ENCODE peak calls at places on chromosomes 2 and 18, in four cellular contexts. One of them, this sample, is unnamed.

GRCh38 chr18:6627621-6628020 is 101.9 kb upstream of the ARHGAP28 start:
- DNase-seq in WTC11: no peak
- DNase-seq in HepG2: no peak
- DNase-seq in K562: no peak
- DNase-seq in this sample: no peak

GRCh38 chr2:57443985-57444501 is 602.6 kb upstream of the VRK2 start:
- DNase-seq in K562: no peak
- DNase-seq in WTC11: no peak
- DNase-seq in HepG2: no peak
- DNase-seq in this sample: no peak

GRCh38 chr2:239165206-239165831 is 235.5 kb downstream of the HDAC4 start:
- DNase-seq in K562: no peak
- DNase-seq in HepG2: no peak
- DNase-seq in WTC11: peak
- DNase-seq in this sample: no peak

GRCh38 chr2:42568431-42569115 is at the start of gene MTA3:
- DNase-seq in WTC11: peak
- DNase-seq in HepG2: peak
- DNase-seq in K562: peak
- DNase-seq in this sample: peak

GRCh38 chr2:145751634-145752033 is 1231.7 kb upstream of the ZEB2 start:
- DNase-seq in K562: peak
- DNase-seq in WTC11: no peak
- DNase-seq in HepG2: no peak
- DNase-seq in this sample: no peak

GRCh38 chr2:30645745-30646119 is 161.5 kb downstream of the CAPN13 start:
- DNase-seq in WTC11: no peak
- DNase-seq in K562: no peak
- DNase-seq in HepG2: no peak
- DNase-seq in this sample: no peak

GRCh38 chr2:190417045-190417842 is 9.1 kb downstream of the MFSD6 start:
- DNase-seq in WTC11: no peak
- DNase-seq in K562: no peak
- DNase-seq in HepG2: peak
- DNase-seq in this sample: no peak

GRCh38 chr18:75638597-75639467 is 211.3 kb upstream of the SMIM21 start:
- DNase-seq in WTC11: no peak
- DNase-seq in HepG2: no peak
- DNase-seq in K562: no peak
- DNase-seq in this sample: no peak

GRCh38 chr2:237724811-237725478 is 73.6 kb upstream of the RBM44 start:
- DNase-seq in HepG2: no peak
- DNase-seq in WTC11: no peak
- DNase-seq in K562: no peak
- DNase-seq in this sample: no peak

GRCh38 chr18:63320690-63321265 is 1.2 kb upstream of the BCL2 start:
- DNase-seq in HepG2: peak
- DNase-seq in K562: peak
- DNase-seq in WTC11: peak
- DNase-seq in this sample: peak

GRCh38 chr18:25923193-25923592 is 167.2 kb downstream of the SS18 start:
- DNase-seq in K562: no peak
- DNase-seq in WTC11: no peak
- DNase-seq in HepG2: no peak
- DNase-seq in this sample: no peak

GRCh38 chr2:169361706-169362345 is 508 bp downstream of the LRP2 start:
- DNase-seq in K562: no peak
- DNase-seq in HepG2: no peak
- DNase-seq in WTC11: peak
- DNase-seq in this sample: peak

GRCh38 chr2:152402780-152403388 is 67.9 kb downstream of the FMNL2 start:
- DNase-seq in WTC11: no peak
- DNase-seq in K562: no peak
- DNase-seq in HepG2: no peak
- DNase-seq in this sample: no peak

GRCh38 chr2:218345491-218346176 is 11.0 kb upstream of the CATIP start:
- DNase-seq in K562: no peak
- DNase-seq in HepG2: no peak
- DNase-seq in WTC11: no peak
- DNase-seq in this sample: no peak

GRCh38 chr2:201507725-201508124 is 56.2 kb downstream of the STRADB start:
- DNase-seq in K562: no peak
- DNase-seq in HepG2: no peak
- DNase-seq in WTC11: no peak
- DNase-seq in this sample: no peak

GRCh38 chr2:218223046-218223445 is 6.1 kb downstream of the ARPC2 start:
- DNase-seq in HepG2: no peak
- DNase-seq in WTC11: no peak
- DNase-seq in K562: no peak
- DNase-seq in this sample: no peak

GRCh38 chr18:42048150-42048549 is 93.1 kb downstream of the PIK3C3 start:
- DNase-seq in K562: no peak
- DNase-seq in HepG2: peak
- DNase-seq in WTC11: no peak
- DNase-seq in this sample: no peak

GRCh38 chr2:33275689-33276444 is 200.6 kb upstream of the RASGRP3 start:
- DNase-seq in HepG2: peak
- DNase-seq in WTC11: no peak
- DNase-seq in K562: peak
- DNase-seq in this sample: peak

GRCh38 chr2:229974271-229974670 is 52.0 kb downstream of the FBXO36 start:
- DNase-seq in K562: no peak
- DNase-seq in WTC11: no peak
- DNase-seq in HepG2: no peak
- DNase-seq in this sample: no peak

GRCh38 chr2:88171966-88172365 is 1.8 kb downstream of the THNSL2 start:
- DNase-seq in K562: no peak
- DNase-seq in WTC11: no peak
- DNase-seq in HepG2: no peak
- DNase-seq in this sample: no peak

GRCh38 chr2:227862227-227862740 is 9.1 kb upstream of the DAW1 start:
- DNase-seq in HepG2: peak
- DNase-seq in K562: peak
- DNase-seq in WTC11: no peak
- DNase-seq in this sample: peak

GRCh38 chr2:102000813-102001766 is 9.3 kb downstream of the IL1R2 start:
- DNase-seq in WTC11: no peak
- DNase-seq in HepG2: no peak
- DNase-seq in K562: no peak
- DNase-seq in this sample: no peak

GRCh38 chr2:242038928-242039341 is 169.4 kb downstream of the RTP5 start:
- DNase-seq in HepG2: no peak
- DNase-seq in K562: no peak
- DNase-seq in WTC11: no peak
- DNase-seq in this sample: no peak

GRCh38 chr2:32758232-32758631 is 130.4 kb downstream of the TTC27 start:
- DNase-seq in K562: no peak
- DNase-seq in HepG2: no peak
- DNase-seq in WTC11: no peak
- DNase-seq in this sample: no peak

GRCh38 chr18:58597649-58598048 is 31.2 kb downstream of the ALPK2 start:
- DNase-seq in HepG2: no peak
- DNase-seq in K562: no peak
- DNase-seq in WTC11: no peak
- DNase-seq in this sample: no peak
- TF ChIP-seq FOXJ3 in HepG2: no peak
- TF ChIP-seq FOXJ3 in K562: no peak
- TF ChIP-seq FOXJ3 in WTC11: no peak
- TF ChIP-seq FOXJ3 in this sample: no peak

GRCh38 chr2:55151721-55152433 is 80.2 kb downstream of the CLHC1 start:
- DNase-seq in WTC11: no peak
- DNase-seq in K562: no peak
- DNase-seq in HepG2: no peak
- DNase-seq in this sample: no peak

GRCh38 chr2:55153564-55154315 is 78.4 kb downstream of the CLHC1 start:
- DNase-seq in K562: no peak
- DNase-seq in HepG2: no peak
- DNase-seq in WTC11: no peak
- DNase-seq in this sample: no peak

GRCh38 chr2:55148269-55148668 is 83.8 kb downstream of the CLHC1 start:
- DNase-seq in WTC11: no peak
- DNase-seq in HepG2: no peak
- DNase-seq in K562: no peak
- DNase-seq in this sample: no peak

GRCh38 chr2:55152475-55153422 is 79.3 kb downstream of the CLHC1 start:
- DNase-seq in HepG2: no peak
- DNase-seq in WTC11: no peak
- DNase-seq in K562: no peak
- DNase-seq in this sample: no peak

GRCh38 chr2:55150834-55151233 is 81.3 kb downstream of the CLHC1 start:
- DNase-seq in K562: no peak
- DNase-seq in HepG2: no peak
- DNase-seq in WTC11: no peak
- DNase-seq in this sample: no peak
- TF ChIP-seq FOXJ3 in K562: no peak
- TF ChIP-seq FOXJ3 in HepG2: no peak
- TF ChIP-seq FOXJ3 in WTC11: no peak
- TF ChIP-seq FOXJ3 in this sample: no peak

GRCh38 chr2:24708537-24709152 is 84.5 kb downstream of the PTRHD1 start:
- DNase-seq in K562: no peak
- DNase-seq in HepG2: no peak
- DNase-seq in WTC11: no peak
- DNase-seq in this sample: no peak
- TF ChIP-seq FOXJ3 in K562: no peak
- TF ChIP-seq FOXJ3 in HepG2: no peak
- TF ChIP-seq FOXJ3 in WTC11: no peak
- TF ChIP-seq FOXJ3 in this sample: no peak

DNA sequence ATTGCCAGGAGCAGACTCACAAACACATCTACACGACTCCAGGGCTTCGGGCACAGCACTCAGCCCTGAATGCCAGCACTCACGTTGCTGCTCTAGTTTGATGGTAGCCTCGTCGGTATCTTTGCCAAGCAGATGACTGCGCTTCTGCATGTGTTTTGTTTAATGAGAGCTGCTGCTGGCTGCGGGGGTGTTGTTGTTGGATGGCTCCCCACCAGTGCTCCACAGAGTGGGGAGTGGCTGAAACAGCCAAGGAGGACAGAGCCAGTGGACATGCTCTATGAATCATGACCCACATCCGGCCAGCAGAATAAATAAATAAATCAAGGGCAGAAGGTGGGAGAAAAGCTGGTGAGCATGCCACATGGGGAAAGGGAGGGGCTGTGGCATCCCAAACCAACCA is 131.2 kb upstream of the SOX11 start:
- DNase-seq in WTC11: no peak
- DNase-seq in HepG2: no peak
- DNase-seq in K562: no peak
- DNase-seq in this sample: peak
- TF ChIP-seq FOXJ3 in WTC11: no peak
- TF ChIP-seq FOXJ3 in HepG2: no peak
- TF ChIP-seq FOXJ3 in K562: no peak
- TF ChIP-seq FOXJ3 in this sample: no peak

GRCh38 chr18:69659142-69659651 is 258.5 kb downstream of the DOK6 start:
- DNase-seq in K562: no peak
- DNase-seq in WTC11: no peak
- DNase-seq in HepG2: peak
- DNase-seq in this sample: peak

DNA sequence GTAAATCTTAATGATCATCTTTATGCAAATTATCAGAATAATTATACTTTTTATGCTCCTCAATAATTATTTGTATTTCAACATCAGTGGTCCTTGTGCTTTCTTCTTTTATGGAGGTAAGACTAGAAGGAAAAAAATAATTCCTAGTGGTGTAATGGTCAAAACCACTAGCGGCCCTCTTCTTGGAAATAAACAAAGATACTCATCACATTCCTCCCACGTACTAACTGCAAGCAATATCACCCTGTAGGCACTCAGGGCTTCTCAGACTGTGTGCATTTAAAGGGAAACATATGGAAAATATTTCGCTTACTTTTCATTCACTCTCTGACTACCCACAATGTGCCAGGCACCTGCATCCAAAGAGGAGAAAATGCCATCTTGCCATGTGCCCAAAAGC is 263.7 kb downstream of the DOK6 start:
- DNase-seq in HepG2: no peak
- DNase-seq in WTC11: no peak
- DNase-seq in K562: no peak
- DNase-seq in this sample: no peak
- TF ChIP-seq FOXJ3 in HepG2: no peak
- TF ChIP-seq FOXJ3 in WTC11: no peak
- TF ChIP-seq FOXJ3 in K562: no peak
- TF ChIP-seq FOXJ3 in this sample: no peak

DNA sequence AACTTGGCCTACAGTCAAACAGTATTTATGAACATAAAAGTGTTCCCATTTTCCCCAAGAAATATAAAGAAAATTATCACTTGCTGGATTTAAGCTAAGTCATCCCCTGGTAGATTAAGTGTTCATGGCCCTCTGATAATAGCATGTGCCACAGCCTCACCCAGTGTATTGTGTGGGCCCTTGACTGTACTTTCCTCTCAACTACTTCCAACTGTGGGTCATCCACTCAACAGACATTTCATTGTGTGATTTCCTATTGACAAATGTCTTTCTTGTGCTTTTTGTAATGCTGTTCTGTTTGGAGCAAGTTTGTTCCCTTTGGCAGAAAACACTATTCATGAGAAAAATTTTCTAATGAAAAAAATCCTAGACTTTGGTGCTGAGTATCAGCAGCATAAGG is 48.4 kb upstream of the TMEM17 start:
- DNase-seq in K562: no peak
- DNase-seq in WTC11: no peak
- DNase-seq in HepG2: no peak
- DNase-seq in this sample: no peak
- TF ChIP-seq FOXJ3 in K562: no peak
- TF ChIP-seq FOXJ3 in WTC11: no peak
- TF ChIP-seq FOXJ3 in HepG2: no peak
- TF ChIP-seq FOXJ3 in this sample: no peak

DNA sequence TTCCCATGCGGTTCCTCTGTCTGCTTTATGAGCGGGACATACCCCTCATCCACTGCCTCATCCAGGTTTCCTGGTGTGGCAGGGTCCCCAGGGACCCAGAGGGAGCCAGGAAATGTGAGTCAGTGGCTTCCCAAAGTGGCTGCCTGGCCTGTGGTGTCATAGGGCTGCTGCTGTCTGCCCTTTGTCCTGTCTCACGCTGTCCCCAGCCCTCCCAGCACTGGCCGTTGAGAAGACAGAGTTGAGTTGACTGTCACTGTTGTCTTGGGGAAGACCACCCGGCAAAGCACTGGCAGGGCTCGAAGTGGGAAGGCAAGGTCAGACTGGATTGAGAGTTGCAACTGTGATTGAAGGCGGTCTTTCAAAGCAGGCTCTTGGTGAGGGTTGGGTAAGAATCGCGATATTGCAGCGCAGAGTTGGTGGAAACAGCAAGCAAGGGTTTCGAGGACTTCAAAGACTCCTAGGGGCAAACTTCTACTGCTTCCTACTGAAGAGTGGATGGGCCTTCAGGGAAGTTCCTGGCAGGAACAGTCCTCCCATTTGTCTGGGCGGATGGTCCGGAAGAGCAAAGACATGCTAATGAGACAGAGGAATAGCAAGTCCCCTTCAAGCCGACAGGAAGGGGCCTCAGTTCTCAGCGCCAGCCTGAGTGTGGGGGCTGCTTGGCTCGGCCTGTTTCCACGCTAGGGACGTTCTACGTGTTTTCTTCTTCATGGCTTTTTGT is 33.9 kb downstream of the RAB31 start:
- DNase-seq in WTC11: peak
- DNase-seq in K562: no peak
- DNase-seq in HepG2: peak
- DNase-seq in this sample: no peak
- TF ChIP-seq FOXJ3 in WTC11: no peak
- TF ChIP-seq FOXJ3 in K562: no peak
- TF ChIP-seq FOXJ3 in HepG2: no peak
- TF ChIP-seq FOXJ3 in this sample: no peak

This sample was measured in SK-N-SH.